ENCODE peak calls at places on chromosomes 3 and 15, in nine cellular contexts. C is H9; E is foreskin fibroblast; K is NCI-H774; Y is caudate nucleus; Z is central memory CD4-positive, alpha-beta T cell; I is endodermal cell; V is progenitor cell of endocrine pancreas; O is right atrium auricular region. G is an unnamed sample.

GRCh38 chr15:94105760-94106159 is 125.6 kb upstream of the MCTP2 start:
- DNase-seq in C (no peak), E (no peak), K (no peak), Y (no peak), Z (no peak), I (no peak), V (no peak), O (no peak), G (peak; percentile 85)

GRCh38 chr3:113819866-113820265 is 18.7 kb upstream of the GRAMD1C start:
- DNase-seq in C (no peak), E (no peak), K (no peak), Y (no peak), Z (no peak), I (no peak), V (no peak), O (no peak), G (no peak)

GRCh38 chr3:111539351-111540331 is 2.4 kb upstream of the CD96 start:
- DNase-seq in C (peak; percentile 73), E (no peak), K (peak; percentile 15), Y (peak; percentile 27), Z (peak; percentile 44), I (peak; percentile 89), V (peak; percentile 60), O (no peak), G (peak; percentile 67)

GRCh38 chr3:159236306-159236705 is 434.5 kb downstream of the MFSD1 start:
- DNase-seq in C (no peak), E (peak; percentile 47), K (no peak), Y (no peak), Z (no peak), I (no peak), V (no peak), O (no peak), G (no peak)

GRCh38 chr3:177345049-177345972 is 148.0 kb upstream of the TBL1XR1 start:
- DNase-seq in C (peak; percentile 63), E (peak; percentile 90), K (peak; percentile 85), Y (peak; percentile 45), Z (peak; percentile 8), I (peak; percentile 86), V (no peak), O (peak; percentile 96), G (peak; percentile 98)

GRCh38 chr15:39609166-39609918 is 28.5 kb downstream of the THBS1 start:
- DNase-seq in C (no peak), E (no peak), K (no peak), Y (no peak), Z (no peak), I (no peak), V (no peak), O (no peak), G (no peak)

GRCh38 chr3:47225310-47225906 is 57.2 kb downstream of the KIF9 start:
- DNase-seq in C (no peak), E (peak; percentile 7), K (no peak), Y (no peak), Z (no peak), I (no peak), V (no peak), O (no peak), G (peak; percentile 40)

GRCh38 chr3:98699132-98699531 is 64.0 kb upstream of the ST3GAL6 start:
- DNase-seq in C (no peak), E (no peak), K (no peak), Y (no peak), Z (no peak), I (no peak), V (no peak), O (no peak), G (no peak)

GRCh38 chr3:74267126-74267525 is 347.3 kb downstream of the CNTN3 start:
- DNase-seq in C (no peak), E (peak; percentile 13), K (no peak), Y (no peak), Z (no peak), I (no peak), V (no peak), O (no peak), G (peak; percentile 37)

GRCh38 chr3:42507252-42507651 is 4.8 kb downstream of the VIPR1 start:
- DNase-seq in C (peak; percentile 61), E (no peak), K (no peak), Y (no peak), Z (no peak), I (peak; percentile 81), V (peak; percentile 9), O (no peak), G (peak; percentile 84)

GRCh38 chr3:20462226-20462625 is 276.2 kb upstream of the SGO1 start:
- DNase-seq in C (no peak), E (no peak), K (no peak), Y (no peak), Z (no peak), I (no peak), V (no peak), O (no peak), G (no peak)

GRCh38 chr3:87793322-87793877 is 265.4 kb downstream of the CGGBP1 start:
- DNase-seq in C (peak; percentile 44), E (no peak), K (no peak), Y (no peak), Z (no peak), I (peak; percentile 76), V (no peak), O (no peak), G (no peak)

GRCh38 chr3:13884851-13885703 is 5.2 kb upstream of the WNT7A start:
- DNase-seq in C (peak; percentile 75), E (no peak), K (peak; percentile 43), Y (no peak), Z (peak; percentile 76), I (peak; percentile 91), V (peak; percentile 68), O (peak; percentile 46), G (peak; percentile 69)

GRCh38 chr3:195410546-195410945 is 32.3 kb downstream of the ACAP2 start:
- DNase-seq in C (no peak), E (no peak), K (no peak), Y (no peak), Z (no peak), I (no peak), V (no peak), O (no peak), G (no peak)

GRCh38 chr3:127920738-127921137 is 5.7 kb downstream of the KBTBD12 start:
- DNase-seq in C (no peak), E (no peak), K (no peak), Y (no peak), Z (no peak), I (no peak), V (no peak), O (no peak), G (no peak)

GRCh38 chr3:72665701-72666443 is 182.4 kb downstream of the SHQ1 start:
- DNase-seq in C (peak; percentile 37), E (no peak), K (no peak), Y (no peak), Z (peak; percentile 25), I (peak; percentile 87), V (no peak), O (no peak), G (peak; percentile 95)

GRCh38 chr3:177197934-177198484 is 727 bp upstream of the TBL1XR1 start:
- DNase-seq in C (no peak), E (no peak), K (no peak), Y (no peak), Z (no peak), I (no peak), V (no peak), O (no peak), G (no peak)

GRCh38 chr3:168847293-168847883 is 751.7 kb upstream of the GOLIM4 start:
- DNase-seq in C (no peak), E (peak; percentile 28), K (peak; percentile 73), Y (no peak), Z (no peak), I (no peak), V (no peak), O (no peak), G (peak; percentile 34)

GRCh38 chr3:189403194-189403593 is 228.0 kb upstream of the TP63 start:
- DNase-seq in C (no peak), E (no peak), K (no peak), Y (no peak), Z (no peak), I (no peak), V (no peak), O (no peak), G (no peak)

GRCh38 chr3:23752126-23752525 is 53.6 kb upstream of the UBE2E1 start:
- DNase-seq in C (no peak), E (no peak), K (no peak), Y (no peak), Z (no peak), I (no peak), V (no peak), O (no peak), G (peak; percentile 37)

GRCh38 chr15:48424076-48424475 is 92.8 kb downstream of the DUT start:
- DNase-seq in C (no peak), E (no peak), K (no peak), Y (no peak), Z (no peak), I (no peak), V (no peak), O (no peak), G (peak; percentile 33)

GRCh38 chr3:141250342-141250741 is 18.7 kb downstream of the PXYLP1 start:
- DNase-seq in C (no peak), E (no peak), K (no peak), Y (no peak), Z (no peak), I (peak; percentile 53), V (no peak), O (no peak), G (peak; percentile 14)

GRCh38 chr3:108835101-108835500 is 12.5 kb downstream of the TRAT1 start:
- DNase-seq in C (no peak), E (no peak), K (no peak), Y (no peak), Z (peak; percentile 65), I (no peak), V (no peak), O (no peak), G (no peak)

GRCh38 chr3:24242012-24242698 is 252.5 kb downstream of the THRB start:
- DNase-seq in C (no peak), E (peak; percentile 66), K (peak; percentile 19), Y (no peak), Z (no peak), I (no peak), V (no peak), O (no peak), G (peak; percentile 12)

GRCh38 chr3:39099242-39099641 is 8.2 kb downstream of the GORASP1 start:
- DNase-seq in C (no peak), E (no peak), K (no peak), Y (no peak), Z (no peak), I (no peak), V (no peak), O (no peak), G (no peak)

GRCh38 chr3:61820306-61820992 is 259.1 kb downstream of the PTPRG start:
- DNase-seq in C (no peak), E (no peak), K (no peak), Y (no peak), Z (no peak), I (no peak), V (no peak), O (no peak), G (no peak)

GRCh38 chr3:23923786-23924185 is 6.9 kb downstream of the RPL15 start:
- DNase-seq in C (no peak), E (peak; percentile 54), K (no peak), Y (no peak), Z (no peak), I (no peak), V (no peak), O (no peak), G (no peak)

GRCh38 chr3:127157181-127157828 is 35.6 kb upstream of the PRR23E start:
- DNase-seq in C (no peak), E (no peak), K (peak; percentile 80), Y (no peak), Z (no peak), I (no peak), V (no peak), O (no peak), G (no peak)

GRCh38 chr3:111548060-111548459 is 6.1 kb downstream of the CD96 start:
- DNase-seq in C (no peak), E (no peak), K (no peak), Y (no peak), Z (no peak), I (no peak), V (no peak), O (no peak), G (no peak)

GRCh38 chr3:16482770-16483531 is 30.5 kb downstream of the RFTN1 start:
- DNase-seq in C (peak; percentile 75), E (no peak), K (peak; percentile 47), Y (no peak), Z (peak; percentile 21), I (peak; percentile 85), V (no peak), O (no peak), G (peak; percentile 68)

GRCh38 chr3:112199622-112200316 is 66.7 kb upstream of the GCSAM start:
- DNase-seq in C (no peak), E (no peak), K (no peak), Y (no peak), Z (no peak), I (no peak), V (no peak), O (no peak), G (no peak)

G was measured in mesendoderm.